ENCODE peak calls at places on chromosome 1, in six cellular contexts. U, K, L, P, M and C are unnamed samples.

GRCh38 chr1:202952818-202953217 is 5.3 kb downstream of the ADIPOR1 start:
- DNase-seq in U (no peak), K (no peak), L (no peak), P (no peak), M (peak), C (peak)

GRCh38 chr1:234549447-234550021 is 60.4 kb downstream of the IRF2BP2 start:
- DNase-seq in U (no peak), K (no peak), L (no peak), P (no peak), M (no peak), C (no peak)

GRCh38 chr1:113792986-113793385 is 19.3 kb downstream of the RSBN1 start:
- DNase-seq in U (no peak), K (no peak), L (no peak), P (no peak), M (no peak), C (no peak)

GRCh38 chr1:25748531-25749205 is 51.3 kb upstream of the SELENON start:
- DNase-seq in U (no peak), K (no peak), L (no peak), P (no peak), M (no peak), C (no peak)

GRCh38 chr1:15014521-15014920 is 139.0 kb upstream of the TMEM51 start:
- DNase-seq in U (no peak), K (no peak), L (no peak), P (no peak), M (no peak), C (no peak)

GRCh38 chr1:43932786-43933385 is 715 bp upstream of the ARTN start:
- DNase-seq in U (no peak), K (no peak), L (no peak), P (no peak), M (no peak), C (peak)

GRCh38 chr1:240282061-240282830 is 190.6 kb downstream of the FMN2 start:
- DNase-seq in U (no peak), K (no peak), L (no peak), P (no peak), M (peak), C (no peak)

GRCh38 chr1:24551910-24552571 is 3.8 kb upstream of the NCMAP start:
- DNase-seq in U (no peak), K (no peak), L (no peak), P (no peak), M (no peak), C (peak)

GRCh38 chr1:212485895-212486590 is 53.3 kb downstream of the NENF start:
- DNase-seq in U (no peak), K (peak), L (no peak), P (peak), M (peak), C (peak)

GRCh38 chr1:52602328-52603300 is at the start of gene GPX7:
- DNase-seq in U (no peak), K (peak), L (peak), P (no peak), M (peak), C (no peak)

GRCh38 chr1:53327183-53327941 is 508 bp downstream of the LRP8 start:
- DNase-seq in U (no peak), K (peak), L (peak), P (peak), M (peak), C (no peak)

GRCh38 chr1:89670168-89670567 is 37.2 kb downstream of the LRRC8C start:
- DNase-seq in U (no peak), K (no peak), L (no peak), P (no peak), M (no peak), C (peak)